ENCODE peak calls at places on chromosome 22, in nine cellular contexts. P is body of pancreas, W is A549, R is Peyer's patch, J is sigmoid colon, S is right lobe of liver, B is IMR-90, A is HCT116, L is NB4. Q is an unnamed sample.

GRCh38 chr22:43060213-43060612 is 29.0 kb downstream of the TTLL1 start:
- DNase-seq in P (peak; percentile 42), B (no peak), R (no peak), A (no peak), J (no peak), L (peak; percentile 56), W (no peak), S (no peak), Q (peak; percentile 16)

GRCh38 chr22:28032896-28033295 is 113.8 kb upstream of the PITPNB start:
- DNase-seq in L (no peak), R (no peak), S (no peak), A (no peak), W (no peak), B (no peak), J (no peak), P (no peak), Q (peak; percentile 13)

GRCh38 chr22:46081831-46082210 is 68.5 kb upstream of the PPARA start:
- DNase-seq in J (peak; percentile 68), S (peak; percentile 34), R (no peak), B (no peak), W (no peak), A (no peak), P (peak; percentile 40), L (no peak), Q (peak; percentile 23)

GRCh38 chr22:19477321-19478085 is 1.5 kb downstream of the UFD1 start:
- DNase-seq in W (no peak), A (no peak), R (no peak), L (no peak), B (peak; percentile 16), S (no peak), J (no peak), P (no peak), Q (no peak)

GRCh38 chr22:32103648-32104326 is 55.3 kb downstream of the C22orf42 start:
- DNase-seq in R (no peak), S (no peak), W (no peak), B (peak; percentile 3), L (peak; percentile 25), A (peak; percentile 15), P (no peak), J (no peak), Q (no peak)

GRCh38 chr22:50529416-50530279 is at the start of gene TYMP:
- DNase-seq in W (peak; percentile 45), J (peak; percentile 86), R (peak; percentile 75), S (peak; percentile 90), A (no peak), B (no peak), P (peak; percentile 44), L (no peak), Q (peak; percentile 67)

GRCh38 chr22:17921871-17922821 is 102.2 kb downstream of the MICAL3 start:
- DNase-seq in A (no peak), R (no peak), B (no peak), J (no peak), P (no peak), S (peak; percentile 79), L (no peak), W (no peak), Q (no peak)

GRCh38 chr22:19523240-19524169 is 705 bp downstream of the CLDN5 start:
- DNase-seq in B (peak; percentile 9), J (no peak), W (no peak), L (no peak), A (no peak), R (no peak), P (no peak), S (no peak), Q (no peak)

GRCh38 chr22:38238519-38239051 is 34.2 kb downstream of the TMEM184B start:
- DNase-seq in R (no peak), W (no peak), A (no peak), J (peak; percentile 83), B (peak; percentile 73), P (peak; percentile 52), L (no peak), S (no peak), Q (peak; percentile 44)

GRCh38 chr22:43126506-43127165 is 16.1 kb downstream of the BIK start:
- DNase-seq in L (peak; percentile 56), J (no peak), W (peak; percentile 85), R (no peak), P (no peak), A (peak; percentile 82), S (no peak), B (peak; percentile 85), Q (no peak)

GRCh38 chr22:25027959-25028840 is 75.7 kb downstream of the KIAA1671 start:
- DNase-seq in L (peak; percentile 19), S (no peak), A (no peak), R (no peak), J (no peak), P (no peak), W (peak; percentile 31), B (no peak), Q (peak; percentile 47)

GRCh38 chr22:27775087-27775697 is 26.4 kb downstream of the MN1 start:
- DNase-seq in W (no peak), L (no peak), J (no peak), P (no peak), A (no peak), B (peak; percentile 7), R (no peak), S (no peak), Q (no peak)

GRCh38 chr22:46064966-46065666 is 85.2 kb upstream of the PPARA start:
- DNase-seq in A (no peak), W (no peak), P (peak; percentile 57), B (no peak), J (peak; percentile 69), S (no peak), R (no peak), L (no peak), Q (peak; percentile 19)

GRCh38 chr22:19787849-19788141 is 27.2 kb downstream of the TBX1 start:
- DNase-seq in B (no peak), P (no peak), W (no peak), L (no peak), R (no peak), J (no peak), A (no peak), S (no peak), Q (no peak)

DNA sequence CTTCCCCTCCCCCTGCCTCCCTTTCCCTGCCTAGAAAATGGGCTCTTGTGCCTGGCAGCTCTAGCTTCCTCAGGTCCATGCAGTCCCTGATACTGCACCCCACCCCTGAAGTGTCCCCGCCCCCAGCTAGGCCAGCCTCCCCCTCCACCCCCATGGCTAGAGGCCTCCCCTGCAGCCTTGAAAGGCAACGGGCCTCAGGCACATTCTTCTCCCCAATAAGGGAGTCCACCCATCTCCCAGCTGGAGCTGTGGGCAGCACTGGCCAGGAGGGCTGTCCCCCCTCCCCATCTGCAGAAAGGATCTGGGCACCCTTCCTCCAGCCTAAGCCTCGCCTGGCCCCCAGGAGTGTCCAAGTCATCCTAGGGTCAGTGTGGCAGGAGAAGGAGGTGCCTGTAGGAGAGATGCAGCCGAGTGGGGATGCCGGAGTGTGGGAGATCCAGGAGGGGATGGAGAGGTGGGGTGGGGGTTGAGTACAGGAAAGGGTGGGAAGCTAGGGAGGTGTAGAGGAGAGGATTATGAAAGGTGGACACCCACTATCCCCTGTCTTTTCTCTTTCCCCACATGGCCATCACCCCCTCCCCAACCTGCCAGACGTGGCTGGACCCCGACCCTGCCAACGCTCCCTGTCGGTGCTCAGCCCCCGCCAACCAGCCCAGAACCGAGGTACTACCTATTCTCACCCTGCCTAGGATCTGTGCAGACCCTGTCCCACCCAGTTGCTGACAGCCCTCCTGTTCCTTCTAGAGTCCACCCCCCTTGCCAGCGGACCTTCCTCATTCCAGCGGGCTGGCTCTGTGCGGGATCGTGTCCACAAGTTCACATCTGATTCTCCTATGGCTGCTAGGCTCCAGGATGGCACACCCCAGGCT is 9.3 kb downstream of the SMTN start:
- DNase-seq in A (no peak), S (no peak), B (no peak), P (no peak), R (no peak), L (no peak), W (no peak), J (peak; percentile 97), Q (no peak)
- TF ChIP-seq POLR2A in A (no peak), S (no peak), B (no peak), P (no peak), R (no peak), L (no peak), W (no peak), J (peak; percentile 72), Q (no peak)

DNA sequence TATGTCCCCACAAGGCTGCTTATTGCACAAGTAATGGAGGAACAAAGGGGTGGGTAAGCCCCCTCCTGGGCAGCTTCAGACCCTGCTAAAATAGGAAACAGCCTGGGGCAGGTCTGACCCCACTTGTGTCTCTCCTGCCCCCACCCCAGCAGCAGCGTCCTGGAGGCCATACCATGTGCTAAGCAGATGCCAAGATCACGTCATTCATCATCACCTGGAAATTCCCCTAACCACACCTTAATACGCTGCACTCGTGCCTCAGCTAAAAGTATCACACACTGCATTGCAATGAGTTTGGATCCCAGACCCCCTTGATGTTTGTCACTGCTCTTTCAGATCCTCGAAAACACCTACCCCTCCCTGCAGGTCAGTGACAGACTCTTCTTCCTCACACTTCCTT is 27.8 kb upstream of the GGTLC2 start:
- DNase-seq in A (no peak), W (peak; percentile 7), P (no peak), B (no peak), R (no peak), J (no peak), S (no peak), L (no peak), Q (no peak)
- H3K4me3 ChIP-seq in A (no peak overlapping the region), W (no peak overlapping the region), P (no peak overlapping the region), B (no peak overlapping the region), R (no peak overlapping the region), J (no peak overlapping the region), S (no peak overlapping the region), L (no peak overlapping the region), Q (no peak overlapping the region)

GRCh38 chr22:41925783-41926460 is 684 bp downstream of the TNFRSF13C start:
- DNase-seq in R (peak; percentile 83), W (no peak), B (peak; percentile 34), P (peak; percentile 78), L (peak; percentile 76), J (no peak), S (no peak), A (no peak), Q (peak; percentile 69)
- TF ChIP-seq POLR2A in R (no peak), W (no peak), B (no peak), P (no peak), L (no peak), J (no peak), S (no peak), A (no peak), Q (peak; percentile 19)

DNA sequence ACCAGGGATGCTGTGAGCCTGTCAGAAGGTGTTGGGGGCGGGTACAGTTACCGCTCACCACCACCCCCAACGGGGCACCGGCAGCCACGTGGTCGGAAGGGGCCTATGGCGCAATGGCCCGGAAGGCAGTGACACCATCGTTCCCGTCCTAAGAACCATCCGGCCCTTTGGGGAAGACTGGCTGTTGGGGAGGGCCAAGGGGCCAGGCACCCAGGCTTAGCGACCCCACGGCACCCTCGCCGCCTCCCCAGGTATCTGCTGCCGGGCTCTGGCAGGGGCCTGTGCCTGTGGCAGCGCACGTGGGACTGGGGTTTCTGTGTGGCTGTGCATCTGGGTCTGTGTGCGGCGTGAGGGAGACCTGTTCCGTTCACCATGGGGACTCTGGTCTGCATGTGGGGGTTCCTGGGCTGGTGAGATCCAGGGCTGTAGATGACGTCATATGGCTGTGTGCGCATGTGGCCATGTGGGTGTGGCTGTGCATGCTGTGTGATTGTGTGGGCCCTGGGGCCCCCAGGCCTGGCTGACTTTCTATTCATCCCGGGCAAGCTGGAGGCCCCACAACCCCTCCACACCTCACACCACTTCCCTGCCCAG is 703 bp downstream of the OSM start:
- DNase-seq in L (peak; percentile 96), S (peak; percentile 83), W (no peak), A (no peak), J (peak; percentile 78), B (no peak), P (no peak), R (peak; percentile 88), Q (no peak)
- H3K4me3 ChIP-seq in L (peak overlapping the region; percentile 74), S (peak overlapping the region; percentile 27), W (no peak overlapping the region), A (no peak overlapping the region), J (no peak overlapping the region), B (no peak overlapping the region), P (no peak overlapping the region), R (peak overlapping the region; percentile 50), Q (peak overlapping the region; percentile 33)

GRCh38 chr22:23832226-23833016 is 6.4 kb downstream of the DERL3 start:
- DNase-seq in B (no peak), L (no peak), P (no peak), W (no peak), A (no peak), J (peak; percentile 58), R (no peak), S (peak; percentile 34), Q (peak; percentile 9)
- TF ChIP-seq POLR2A in B (no peak), L (no peak), P (no peak), W (no peak), A (no peak), J (no peak), R (no peak), S (no peak), Q (no peak)

Q was measured in adrenal gland.